ENCODE peak calls at places on chromosomes 6 and 20, in seven cellular contexts. One of them, this sample, is unnamed.

GRCh38 chr6:150043501-150044412 is 18.4 kb upstream of the RAET1L start:
- DNase-seq in NCI-H510A treated with DMSO at 0.1 percent for 48 hours: no peak
- DNase-seq in CD4-positive, alpha-beta T cell: no peak
- DNase-seq in hepatic stellate cell: no peak
- DNase-seq in GM04504: no peak
- DNase-seq in stimulated activated CD4-positive, alpha-beta T cell treated with anti-CD3 and anti-CD28 coated beads, Interleukin-4, amount 100 ng/mL, for 24 hours: no peak
- DNase-seq in neuronal stem cell: no peak
- DNase-seq in this sample: no peak

GRCh38 chr6:12149944-12150510 is 137.9 kb downstream of the HIVEP1 start:
- DNase-seq in NCI-H510A treated with DMSO at 0.1 percent for 48 hours: no peak
- DNase-seq in hepatic stellate cell: no peak
- DNase-seq in stimulated activated CD4-positive, alpha-beta T cell treated with anti-CD3 and anti-CD28 coated beads, Interleukin-4, amount 100 ng/mL, for 24 hours: no peak
- DNase-seq in neuronal stem cell: no peak
- DNase-seq in CD4-positive, alpha-beta T cell: no peak
- DNase-seq in GM04504: no peak
- DNase-seq in this sample: no peak

GRCh38 chr6:37324131-37325033 is 29.4 kb upstream of the RNF8 start:
- DNase-seq in stimulated activated CD4-positive, alpha-beta T cell treated with anti-CD3 and anti-CD28 coated beads, Interleukin-4, amount 100 ng/mL, for 24 hours: peak; percentile 28
- DNase-seq in hepatic stellate cell: peak; percentile 50
- DNase-seq in GM04504: no peak
- DNase-seq in NCI-H510A treated with DMSO at 0.1 percent for 48 hours: no peak
- DNase-seq in CD4-positive, alpha-beta T cell: no peak
- DNase-seq in neuronal stem cell: no peak
- DNase-seq in this sample: no peak

GRCh38 chr6:87200469-87201174 is 45.3 kb downstream of the ZNF292 start:
- DNase-seq in NCI-H510A treated with DMSO at 0.1 percent for 48 hours: no peak
- DNase-seq in stimulated activated CD4-positive, alpha-beta T cell treated with anti-CD3 and anti-CD28 coated beads, Interleukin-4, amount 100 ng/mL, for 24 hours: no peak
- DNase-seq in hepatic stellate cell: no peak
- DNase-seq in GM04504: peak; percentile 8
- DNase-seq in CD4-positive, alpha-beta T cell: no peak
- DNase-seq in neuronal stem cell: no peak
- DNase-seq in this sample: no peak

GRCh38 chr6:12296255-12296573 is 6.1 kb downstream of the EDN1 start:
- DNase-seq in GM04504: peak; percentile 83
- DNase-seq in stimulated activated CD4-positive, alpha-beta T cell treated with anti-CD3 and anti-CD28 coated beads, Interleukin-4, amount 100 ng/mL, for 24 hours: no peak
- DNase-seq in neuronal stem cell: no peak
- DNase-seq in hepatic stellate cell: peak; percentile 83
- DNase-seq in NCI-H510A treated with DMSO at 0.1 percent for 48 hours: no peak
- DNase-seq in CD4-positive, alpha-beta T cell: no peak
- DNase-seq in this sample: peak; percentile 57

GRCh38 chr6:2111162-2111677 is 134.2 kb downstream of the GMDS start:
- DNase-seq in stimulated activated CD4-positive, alpha-beta T cell treated with anti-CD3 and anti-CD28 coated beads, Interleukin-4, amount 100 ng/mL, for 24 hours: peak; percentile 20
- DNase-seq in hepatic stellate cell: peak; percentile 70
- DNase-seq in neuronal stem cell: no peak
- DNase-seq in GM04504: peak; percentile 2
- DNase-seq in NCI-H510A treated with DMSO at 0.1 percent for 48 hours: no peak
- DNase-seq in CD4-positive, alpha-beta T cell: no peak
- DNase-seq in this sample: no peak

GRCh38 chr6:73152998-73153757 is 72.1 kb downstream of the KHDC1L start:
- DNase-seq in CD4-positive, alpha-beta T cell: no peak
- DNase-seq in stimulated activated CD4-positive, alpha-beta T cell treated with anti-CD3 and anti-CD28 coated beads, Interleukin-4, amount 100 ng/mL, for 24 hours: no peak
- DNase-seq in NCI-H510A treated with DMSO at 0.1 percent for 48 hours: no peak
- DNase-seq in GM04504: peak; percentile 22
- DNase-seq in hepatic stellate cell: no peak
- DNase-seq in neuronal stem cell: no peak
- DNase-seq in this sample: peak; percentile 6

GRCh38 chr20:5353624-5354496 is 37.1 kb upstream of the PROKR2 start:
- DNase-seq in neuronal stem cell: no peak
- DNase-seq in stimulated activated CD4-positive, alpha-beta T cell treated with anti-CD3 and anti-CD28 coated beads, Interleukin-4, amount 100 ng/mL, for 24 hours: no peak
- DNase-seq in NCI-H510A treated with DMSO at 0.1 percent for 48 hours: no peak
- DNase-seq in hepatic stellate cell: no peak
- DNase-seq in GM04504: peak; percentile 10
- DNase-seq in CD4-positive, alpha-beta T cell: no peak
- DNase-seq in this sample: no peak

GRCh38 chr20:62886709-62887058 is 25.1 kb upstream of the TCFL5 start:
- DNase-seq in stimulated activated CD4-positive, alpha-beta T cell treated with anti-CD3 and anti-CD28 coated beads, Interleukin-4, amount 100 ng/mL, for 24 hours: no peak
- DNase-seq in GM04504: no peak
- DNase-seq in neuronal stem cell: no peak
- DNase-seq in hepatic stellate cell: no peak
- DNase-seq in CD4-positive, alpha-beta T cell: no peak
- DNase-seq in NCI-H510A treated with DMSO at 0.1 percent for 48 hours: peak; percentile 72
- DNase-seq in this sample: no peak

GRCh38 chr20:18314786-18315406 is 26.6 kb downstream of the ZNF133 start:
- DNase-seq in hepatic stellate cell: peak; percentile 27
- DNase-seq in GM04504: peak; percentile 35
- DNase-seq in stimulated activated CD4-positive, alpha-beta T cell treated with anti-CD3 and anti-CD28 coated beads, Interleukin-4, amount 100 ng/mL, for 24 hours: no peak
- DNase-seq in CD4-positive, alpha-beta T cell: no peak
- DNase-seq in neuronal stem cell: no peak
- DNase-seq in NCI-H510A treated with DMSO at 0.1 percent for 48 hours: no peak
- DNase-seq in this sample: peak; percentile 39

GRCh38 chr20:33667245-33668086 is 723 bp downstream of the ACTL10 start:
- DNase-seq in CD4-positive, alpha-beta T cell: no peak
- DNase-seq in NCI-H510A treated with DMSO at 0.1 percent for 48 hours: peak; percentile 35
- DNase-seq in GM04504: no peak
- DNase-seq in stimulated activated CD4-positive, alpha-beta T cell treated with anti-CD3 and anti-CD28 coated beads, Interleukin-4, amount 100 ng/mL, for 24 hours: peak; percentile 41
- DNase-seq in hepatic stellate cell: no peak
- DNase-seq in neuronal stem cell: no peak
- DNase-seq in this sample: peak; percentile 65

GRCh38 chr6:136446579-136447182 is 103.5 kb downstream of the MAP7 start:
- DNase-seq in neuronal stem cell: no peak
- DNase-seq in NCI-H510A treated with DMSO at 0.1 percent for 48 hours: no peak
- DNase-seq in hepatic stellate cell: peak; percentile 9
- DNase-seq in GM04504: peak; percentile 10
- DNase-seq in stimulated activated CD4-positive, alpha-beta T cell treated with anti-CD3 and anti-CD28 coated beads, Interleukin-4, amount 100 ng/mL, for 24 hours: no peak
- DNase-seq in CD4-positive, alpha-beta T cell: no peak
- DNase-seq in this sample: no peak

GRCh38 chr6:85632164-85632942 is 10.3 kb downstream of the SYNCRIP start:
- DNase-seq in stimulated activated CD4-positive, alpha-beta T cell treated with anti-CD3 and anti-CD28 coated beads, Interleukin-4, amount 100 ng/mL, for 24 hours: no peak
- DNase-seq in hepatic stellate cell: no peak
- DNase-seq in CD4-positive, alpha-beta T cell: no peak
- DNase-seq in GM04504: no peak
- DNase-seq in neuronal stem cell: no peak
- DNase-seq in NCI-H510A treated with DMSO at 0.1 percent for 48 hours: no peak
- DNase-seq in this sample: no peak

This sample was measured in amniotic stem cell.